ENCODE peak calls at places on chromosomes 7 and 10, in seven cellular contexts. One of them, this sample, is unnamed.

GRCh38 chr10:29304259-29305030 is 15.6 kb downstream of the LYZL1 start:
- DNase-seq in adrenal gland: peak; percentile 57
- DNase-seq in T follicular helper cell: no peak
- DNase-seq in GM12891: peak; percentile 31
- DNase-seq in CD4-positive, alpha-beta T cell: no peak
- DNase-seq in renal cortical epithelial cell: peak; percentile 67
- DNase-seq in SK-N-DZ: peak; percentile 75
- DNase-seq in this sample: peak; percentile 80

GRCh38 chr7:129676017-129676897 is 64.7 kb downstream of the NRF1 start:
- DNase-seq in adrenal gland: peak; percentile 34
- DNase-seq in T follicular helper cell: no peak
- DNase-seq in GM12891: no peak
- DNase-seq in CD4-positive, alpha-beta T cell: no peak
- DNase-seq in renal cortical epithelial cell: no peak
- DNase-seq in SK-N-DZ: no peak
- DNase-seq in this sample: no peak

GRCh38 chr10:23432161-23432560 is 6.7 kb upstream of the OTUD1 start:
- DNase-seq in adrenal gland: no peak
- DNase-seq in T follicular helper cell: no peak
- DNase-seq in GM12891: no peak
- DNase-seq in CD4-positive, alpha-beta T cell: no peak
- DNase-seq in renal cortical epithelial cell: no peak
- DNase-seq in SK-N-DZ: no peak
- DNase-seq in this sample: no peak

GRCh38 chr10:129446182-129446581 is 20.9 kb upstream of the MGMT start:
- DNase-seq in adrenal gland: no peak
- DNase-seq in T follicular helper cell: no peak
- DNase-seq in GM12891: no peak
- DNase-seq in CD4-positive, alpha-beta T cell: no peak
- DNase-seq in renal cortical epithelial cell: no peak
- DNase-seq in SK-N-DZ: no peak
- DNase-seq in this sample: no peak

GRCh38 chr7:99525713-99526440 is 21.4 kb downstream of the ZKSCAN5 start:
- DNase-seq in adrenal gland: no peak
- DNase-seq in T follicular helper cell: no peak
- DNase-seq in GM12891: no peak
- DNase-seq in CD4-positive, alpha-beta T cell: peak; percentile 46
- DNase-seq in renal cortical epithelial cell: no peak
- DNase-seq in SK-N-DZ: no peak
- DNase-seq in this sample: no peak

GRCh38 chr7:96200740-96201139 is 121.2 kb downstream of the SLC25A13 start:
- DNase-seq in adrenal gland: no peak
- DNase-seq in T follicular helper cell: no peak
- DNase-seq in GM12891: no peak
- DNase-seq in CD4-positive, alpha-beta T cell: no peak
- DNase-seq in renal cortical epithelial cell: no peak
- DNase-seq in SK-N-DZ: no peak
- DNase-seq in this sample: no peak

GRCh38 chr7:30474893-30475292 is 3.7 kb downstream of the NOD1 start:
- DNase-seq in adrenal gland: no peak
- DNase-seq in T follicular helper cell: no peak
- DNase-seq in GM12891: no peak
- DNase-seq in CD4-positive, alpha-beta T cell: no peak
- DNase-seq in renal cortical epithelial cell: no peak
- DNase-seq in SK-N-DZ: no peak
- DNase-seq in this sample: no peak

GRCh38 chr10:59675812-59676211 is 33.8 kb downstream of the SLC16A9 start:
- DNase-seq in adrenal gland: no peak
- DNase-seq in T follicular helper cell: no peak
- DNase-seq in GM12891: no peak
- DNase-seq in CD4-positive, alpha-beta T cell: no peak
- DNase-seq in renal cortical epithelial cell: no peak
- DNase-seq in SK-N-DZ: no peak
- DNase-seq in this sample: no peak

GRCh38 chr7:145036592-145037386 is 200.9 kb upstream of the TPK1 start:
- DNase-seq in adrenal gland: peak; percentile 24
- DNase-seq in T follicular helper cell: no peak
- DNase-seq in GM12891: no peak
- DNase-seq in CD4-positive, alpha-beta T cell: no peak
- DNase-seq in renal cortical epithelial cell: peak; percentile 49
- DNase-seq in SK-N-DZ: peak; percentile 66
- DNase-seq in this sample: peak; percentile 44

GRCh38 chr7:85602196-85602595 is 415.3 kb upstream of the SEMA3D start:
- DNase-seq in adrenal gland: no peak
- DNase-seq in T follicular helper cell: no peak
- DNase-seq in GM12891: no peak
- DNase-seq in CD4-positive, alpha-beta T cell: no peak
- DNase-seq in renal cortical epithelial cell: no peak
- DNase-seq in SK-N-DZ: no peak
- DNase-seq in this sample: no peak

GRCh38 chr10:125756196-125756595 is 19.4 kb downstream of the MMP21 start:
- DNase-seq in adrenal gland: no peak
- DNase-seq in T follicular helper cell: no peak
- DNase-seq in GM12891: no peak
- DNase-seq in CD4-positive, alpha-beta T cell: no peak
- DNase-seq in renal cortical epithelial cell: no peak
- DNase-seq in SK-N-DZ: no peak
- DNase-seq in this sample: no peak

GRCh38 chr7:47946581-47947354 is 1.5 kb downstream of the PKD1L1 start:
- DNase-seq in adrenal gland: no peak
- DNase-seq in T follicular helper cell: no peak
- DNase-seq in GM12891: no peak
- DNase-seq in CD4-positive, alpha-beta T cell: no peak
- DNase-seq in renal cortical epithelial cell: no peak
- DNase-seq in SK-N-DZ: no peak
- DNase-seq in this sample: no peak

GRCh38 chr7:69395072-69395714 is 203.1 kb upstream of the AUTS2 start:
- DNase-seq in adrenal gland: peak; percentile 17
- DNase-seq in T follicular helper cell: no peak
- DNase-seq in GM12891: no peak
- DNase-seq in CD4-positive, alpha-beta T cell: no peak
- DNase-seq in renal cortical epithelial cell: no peak
- DNase-seq in SK-N-DZ: no peak
- DNase-seq in this sample: no peak

GRCh38 chr7:100568936-100569844 is 4.5 kb downstream of the SAP25 start:
- DNase-seq in adrenal gland: peak; percentile 92
- DNase-seq in T follicular helper cell: peak; percentile 33
- DNase-seq in GM12891: no peak
- DNase-seq in CD4-positive, alpha-beta T cell: peak; percentile 54
- DNase-seq in renal cortical epithelial cell: no peak
- DNase-seq in SK-N-DZ: no peak
- DNase-seq in this sample: peak; percentile 79

GRCh38 chr10:86187840-86188239 is 178.8 kb downstream of the GRID1 start:
- DNase-seq in adrenal gland: no peak
- DNase-seq in T follicular helper cell: no peak
- DNase-seq in GM12891: no peak
- DNase-seq in CD4-positive, alpha-beta T cell: peak; percentile 7
- DNase-seq in renal cortical epithelial cell: no peak
- DNase-seq in SK-N-DZ: no peak
- DNase-seq in this sample: no peak

GRCh38 chr7:130734525-130735272 is 692 bp upstream of the KLF14 start:
- DNase-seq in adrenal gland: no peak
- DNase-seq in T follicular helper cell: no peak
- DNase-seq in GM12891: no peak
- DNase-seq in CD4-positive, alpha-beta T cell: no peak
- DNase-seq in renal cortical epithelial cell: peak; percentile 4
- DNase-seq in SK-N-DZ: no peak
- DNase-seq in this sample: peak; percentile 41

GRCh38 chr10:126734015-126734414 is 63.5 kb upstream of the C10orf90 start:
- DNase-seq in adrenal gland: no peak
- DNase-seq in T follicular helper cell: no peak
- DNase-seq in GM12891: no peak
- DNase-seq in CD4-positive, alpha-beta T cell: no peak
- DNase-seq in renal cortical epithelial cell: no peak
- DNase-seq in SK-N-DZ: no peak
- DNase-seq in this sample: no peak

GRCh38 chr10:69073025-69073424 is 14.9 kb upstream of the SRGN start:
- DNase-seq in adrenal gland: no peak
- DNase-seq in T follicular helper cell: no peak
- DNase-seq in GM12891: no peak
- DNase-seq in CD4-positive, alpha-beta T cell: no peak
- DNase-seq in renal cortical epithelial cell: no peak
- DNase-seq in SK-N-DZ: no peak
- DNase-seq in this sample: no peak

GRCh38 chr7:91034459-91035368 is 229.5 kb upstream of the FZD1 start:
- DNase-seq in adrenal gland: peak; percentile 39
- DNase-seq in T follicular helper cell: no peak
- DNase-seq in GM12891: no peak
- DNase-seq in CD4-positive, alpha-beta T cell: no peak
- DNase-seq in renal cortical epithelial cell: peak; percentile 51
- DNase-seq in SK-N-DZ: peak; percentile 61
- DNase-seq in this sample: peak; percentile 76

GRCh38 chr10:123886292-123886691 is 5.3 kb downstream of the CPXM2 start:
- DNase-seq in adrenal gland: no peak
- DNase-seq in T follicular helper cell: no peak
- DNase-seq in GM12891: no peak
- DNase-seq in CD4-positive, alpha-beta T cell: no peak
- DNase-seq in renal cortical epithelial cell: no peak
- DNase-seq in SK-N-DZ: no peak
- DNase-seq in this sample: no peak

GRCh38 chr10:58360412-58361004 is 24.7 kb upstream of the TFAM start:
- DNase-seq in adrenal gland: no peak
- DNase-seq in T follicular helper cell: no peak
- DNase-seq in GM12891: no peak
- DNase-seq in CD4-positive, alpha-beta T cell: no peak
- DNase-seq in renal cortical epithelial cell: peak; percentile 47
- DNase-seq in SK-N-DZ: no peak
- DNase-seq in this sample: no peak

GRCh38 chr10:88893611-88894010 is 13.6 kb downstream of the STAMBPL1 start:
- DNase-seq in adrenal gland: peak; percentile 28
- DNase-seq in T follicular helper cell: no peak
- DNase-seq in GM12891: no peak
- DNase-seq in CD4-positive, alpha-beta T cell: no peak
- DNase-seq in renal cortical epithelial cell: no peak
- DNase-seq in SK-N-DZ: no peak
- DNase-seq in this sample: no peak

GRCh38 chr7:81478664-81479063 is 291.2 kb downstream of the HGF start:
- DNase-seq in adrenal gland: no peak
- DNase-seq in T follicular helper cell: no peak
- DNase-seq in GM12891: no peak
- DNase-seq in CD4-positive, alpha-beta T cell: no peak
- DNase-seq in renal cortical epithelial cell: peak; percentile 59
- DNase-seq in SK-N-DZ: no peak
- DNase-seq in this sample: no peak

GRCh38 chr10:7702288-7702812 is 766 bp upstream of the ITIH2 start:
- DNase-seq in adrenal gland: no peak
- DNase-seq in T follicular helper cell: no peak
- DNase-seq in GM12891: no peak
- DNase-seq in CD4-positive, alpha-beta T cell: no peak
- DNase-seq in renal cortical epithelial cell: no peak
- DNase-seq in SK-N-DZ: no peak
- DNase-seq in this sample: no peak

GRCh38 chr7:84102213-84102612 is 92.4 kb downstream of the SEMA3A start:
- DNase-seq in adrenal gland: no peak
- DNase-seq in T follicular helper cell: no peak
- DNase-seq in GM12891: no peak
- DNase-seq in CD4-positive, alpha-beta T cell: no peak
- DNase-seq in renal cortical epithelial cell: peak; percentile 21
- DNase-seq in SK-N-DZ: no peak
- DNase-seq in this sample: no peak

GRCh38 chr10:30398193-30398592 is 35.8 kb upstream of the MAP3K8 start:
- DNase-seq in adrenal gland: no peak
- DNase-seq in T follicular helper cell: no peak
- DNase-seq in GM12891: no peak
- DNase-seq in CD4-positive, alpha-beta T cell: no peak
- DNase-seq in renal cortical epithelial cell: no peak
- DNase-seq in SK-N-DZ: no peak
- DNase-seq in this sample: no peak

GRCh38 chr7:150971242-150972048 is 6.7 kb downstream of the KCNH2 start:
- DNase-seq in adrenal gland: no peak
- DNase-seq in T follicular helper cell: no peak
- DNase-seq in GM12891: no peak
- DNase-seq in CD4-positive, alpha-beta T cell: no peak
- DNase-seq in renal cortical epithelial cell: no peak
- DNase-seq in SK-N-DZ: peak; percentile 82
- DNase-seq in this sample: peak; percentile 90

GRCh38 chr7:40640566-40640965 is 505.8 kb downstream of the SUGCT start:
- DNase-seq in adrenal gland: no peak
- DNase-seq in T follicular helper cell: no peak
- DNase-seq in GM12891: no peak
- DNase-seq in CD4-positive, alpha-beta T cell: no peak
- DNase-seq in renal cortical epithelial cell: no peak
- DNase-seq in SK-N-DZ: no peak
- DNase-seq in this sample: no peak

GRCh38 chr7:74233655-74234280 is 20.4 kb downstream of the RFC2 start:
- DNase-seq in adrenal gland: no peak
- DNase-seq in T follicular helper cell: no peak
- DNase-seq in GM12891: no peak
- DNase-seq in CD4-positive, alpha-beta T cell: no peak
- DNase-seq in renal cortical epithelial cell: no peak
- DNase-seq in SK-N-DZ: no peak
- DNase-seq in this sample: no peak

This sample was measured in SK-N-SH.